ENCODE peak calls at places on chromosomes 7 and 10, in ten cellular contexts. E, T, I, L, P, C, Y, Z, R and G are unnamed samples.

GRCh38 chr10:50272531-50272930 is 21.2 kb upstream of the ASAH2 start:
- DNase-seq in E (no peak), T (no peak), I (no peak), L (no peak), P (no peak), C (no peak), Y (no peak), Z (no peak), R (no peak), G (no peak)

GRCh38 chr7:19773361-19773760 is at the start of gene TMEM196:
- DNase-seq in E (no peak), T (no peak), I (no peak), L (no peak), P (no peak), C (no peak), Y (no peak), Z (no peak), R (no peak), G (no peak)

GRCh38 chr7:17183630-17184328 is 114.7 kb upstream of the AHR start:
- DNase-seq in E (no peak), T (no peak), I (no peak), L (no peak), P (no peak), C (no peak), Y (peak), Z (no peak), R (no peak), G (no peak)

GRCh38 chr7:44914992-44915607 is 29.8 kb upstream of the PURB start:
- DNase-seq in E (no peak), T (no peak), I (no peak), L (no peak), P (peak), C (no peak), Y (no peak), Z (no peak), R (no peak), G (no peak)

GRCh38 chr7:36777062-36777461 is 52.8 kb upstream of the AOAH start:
- DNase-seq in E (no peak), T (no peak), I (no peak), L (peak), P (no peak), C (no peak), Y (no peak), Z (no peak), R (no peak), G (no peak)

GRCh38 chr10:116868722-116869121 is 19.4 kb downstream of the ENO4 start:
- DNase-seq in E (no peak), T (no peak), I (no peak), L (no peak), P (no peak), C (no peak), Y (no peak), Z (no peak), R (no peak), G (no peak)

GRCh38 chr7:18468794-18469193 is 26.8 kb upstream of the HDAC9 start:
- DNase-seq in E (no peak), T (no peak), I (no peak), L (no peak), P (no peak), C (no peak), Y (no peak), Z (no peak), R (no peak), G (no peak)

GRCh38 chr10:12264204-12264908 is 68.4 kb downstream of the CDC123 start:
- DNase-seq in E (peak), T (peak), I (peak), L (peak), P (peak), C (peak), Y (peak), Z (peak), R (peak), G (peak)

GRCh38 chr7:15168489-15168888 is 265.9 kb upstream of the DGKB start:
- DNase-seq in E (no peak), T (no peak), I (no peak), L (no peak), P (no peak), C (no peak), Y (no peak), Z (no peak), R (no peak), G (no peak)

GRCh38 chr7:962401-963081 is 8.1 kb upstream of the ADAP1 start:
- DNase-seq in E (no peak), T (peak), I (peak), L (no peak), P (no peak), C (no peak), Y (no peak), Z (no peak), R (no peak), G (peak)

GRCh38 chr10:17061418-17061817 is 68.2 kb downstream of the CUBN start:
- DNase-seq in E (no peak), T (no peak), I (no peak), L (no peak), P (no peak), C (no peak), Y (no peak), Z (no peak), R (no peak), G (no peak)

GRCh38 chr7:96534221-96534620 is 175.4 kb downstream of the SEM1 start:
- DNase-seq in E (no peak), T (no peak), I (no peak), L (no peak), P (no peak), C (no peak), Y (no peak), Z (no peak), R (no peak), G (no peak)

GRCh38 chr10:59465089-59465488 is 102.7 kb upstream of the FAM13C start:
- DNase-seq in E (no peak), T (no peak), I (no peak), L (no peak), P (no peak), C (no peak), Y (no peak), Z (no peak), R (no peak), G (no peak)

GRCh38 chr10:86287422-86287793 is 79.2 kb downstream of the GRID1 start:
- DNase-seq in E (no peak), T (no peak), I (peak), L (no peak), P (no peak), C (no peak), Y (no peak), Z (no peak), R (no peak), G (no peak)

GRCh38 chr7:94298943-94299342 is 95.8 kb upstream of the COL1A2 start:
- DNase-seq in E (no peak), T (no peak), I (no peak), L (no peak), P (no peak), C (no peak), Y (no peak), Z (no peak), R (no peak), G (no peak)

GRCh38 chr7:115603416-115603815 is 427.1 kb downstream of the TFEC start:
- DNase-seq in E (no peak), T (no peak), I (no peak), L (peak), P (no peak), C (no peak), Y (no peak), Z (no peak), R (no peak), G (no peak)

GRCh38 chr7:22357311-22358175 is 589 bp upstream of the RAPGEF5 start:
- DNase-seq in E (no peak), T (no peak), I (no peak), L (no peak), P (no peak), C (no peak), Y (peak), Z (peak), R (peak), G (peak)

GRCh38 chr7:22359156-22359697 is 2.3 kb upstream of the RAPGEF5 start:
- DNase-seq in E (no peak), T (no peak), I (no peak), L (no peak), P (no peak), C (no peak), Y (no peak), Z (no peak), R (no peak), G (no peak)

GRCh38 chr7:22356010-22356854 is 722 bp downstream of the RAPGEF5 start:
- DNase-seq in E (no peak), T (no peak), I (no peak), L (no peak), P (peak), C (no peak), Y (no peak), Z (no peak), R (no peak), G (no peak)

GRCh38 chr7:22355620-22356009 is 1.3 kb downstream of the RAPGEF5 start:
- DNase-seq in E (no peak), T (no peak), I (no peak), L (no peak), P (no peak), C (no peak), Y (no peak), Z (no peak), R (no peak), G (no peak)

DNA sequence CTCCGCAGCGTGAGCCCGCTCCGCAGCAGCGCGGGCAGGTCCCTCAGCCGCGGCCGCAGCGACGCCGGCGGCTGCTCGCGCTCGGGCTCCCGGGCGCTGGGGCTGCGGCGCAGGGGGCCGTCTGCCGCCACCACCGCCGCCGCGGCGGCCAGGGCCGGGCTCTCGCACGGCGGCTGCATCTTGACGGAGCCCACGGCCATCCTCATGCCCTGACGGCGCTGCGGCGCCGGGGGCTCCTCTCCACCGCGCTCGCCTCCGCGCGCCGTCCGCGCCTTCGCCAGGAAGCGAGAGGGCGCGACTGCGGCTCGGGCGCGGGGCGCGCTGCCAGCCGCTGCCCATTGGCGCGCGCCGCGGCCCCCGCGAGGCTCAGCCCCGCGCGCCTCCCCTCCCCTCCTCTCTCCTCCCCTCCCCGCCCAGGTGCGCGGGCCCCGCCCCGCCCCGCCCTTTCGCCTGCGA is at the start of gene RAPGEF5:
- DNase-seq in E (no peak), T (no peak), I (no peak), L (no peak), P (peak), C (no peak), Y (no peak), Z (peak), R (peak), G (peak)
- TF ChIP-seq POLR2A in E (no peak), T (no peak), I (no peak), L (no peak), P (no peak), C (no peak), Y (no peak), Z (no peak), R (no peak), G (peak)

DNA sequence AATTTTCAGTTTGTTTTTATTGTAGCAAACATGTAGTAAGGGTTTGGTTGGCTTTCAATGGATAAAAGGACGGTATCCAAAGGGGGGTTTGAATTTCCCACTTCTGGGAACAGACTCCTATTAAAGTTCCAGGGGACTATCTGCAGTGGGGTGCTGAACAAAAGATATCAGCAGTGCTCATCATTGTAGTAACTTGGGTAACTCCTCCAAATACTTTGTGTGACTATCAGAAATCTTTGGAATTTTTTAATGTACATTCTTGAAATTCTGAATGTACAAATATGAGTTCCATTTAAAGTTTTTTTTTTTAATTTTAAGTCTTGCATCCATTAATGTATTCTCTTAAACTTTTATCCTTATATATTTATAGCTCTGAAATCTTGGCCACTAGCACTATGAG is 42.1 kb downstream of the CYP51A1 start:
- DNase-seq in E (no peak), T (no peak), I (no peak), L (no peak), P (no peak), C (no peak), Y (no peak), Z (no peak), R (no peak), G (no peak)
- TF ChIP-seq POLR2A in E (no peak), T (no peak), I (no peak), L (no peak), P (no peak), C (no peak), Y (no peak), Z (no peak), R (no peak), G (no peak)

GRCh38 chr7:100429637-100430449 is at the start of gene MEPCE:
- DNase-seq in E (peak), T (peak), I (peak), L (peak), P (peak), C (peak), Y (peak), Z (peak), R (peak), G (peak)
- TF ChIP-seq POLR2A in E (peak), T (no peak), I (no peak), L (peak), P (peak), C (peak), Y (peak), Z (peak), R (peak), G (no peak)

GRCh38 chr10:68474021-68474420 is 2.2 kb upstream of the DNA2 start:
- DNase-seq in E (no peak), T (no peak), I (no peak), L (no peak), P (no peak), C (no peak), Y (no peak), Z (no peak), R (no peak), G (no peak)

GRCh38 chr10:68470300-68470699 is 1.5 kb downstream of the DNA2 start:
- DNase-seq in E (no peak), T (no peak), I (no peak), L (no peak), P (no peak), C (no peak), Y (no peak), Z (no peak), R (no peak), G (no peak)

GRCh38 chr10:68471063-68471585 is 649 bp downstream of the DNA2 start:
- DNase-seq in E (no peak), T (no peak), I (no peak), L (peak), P (peak), C (no peak), Y (no peak), Z (no peak), R (no peak), G (no peak)

GRCh38 chr10:68469838-68470237 is 1.9 kb downstream of the DNA2 start:
- DNase-seq in E (no peak), T (no peak), I (no peak), L (peak), P (no peak), C (no peak), Y (no peak), Z (no peak), R (no peak), G (no peak)

DNA sequence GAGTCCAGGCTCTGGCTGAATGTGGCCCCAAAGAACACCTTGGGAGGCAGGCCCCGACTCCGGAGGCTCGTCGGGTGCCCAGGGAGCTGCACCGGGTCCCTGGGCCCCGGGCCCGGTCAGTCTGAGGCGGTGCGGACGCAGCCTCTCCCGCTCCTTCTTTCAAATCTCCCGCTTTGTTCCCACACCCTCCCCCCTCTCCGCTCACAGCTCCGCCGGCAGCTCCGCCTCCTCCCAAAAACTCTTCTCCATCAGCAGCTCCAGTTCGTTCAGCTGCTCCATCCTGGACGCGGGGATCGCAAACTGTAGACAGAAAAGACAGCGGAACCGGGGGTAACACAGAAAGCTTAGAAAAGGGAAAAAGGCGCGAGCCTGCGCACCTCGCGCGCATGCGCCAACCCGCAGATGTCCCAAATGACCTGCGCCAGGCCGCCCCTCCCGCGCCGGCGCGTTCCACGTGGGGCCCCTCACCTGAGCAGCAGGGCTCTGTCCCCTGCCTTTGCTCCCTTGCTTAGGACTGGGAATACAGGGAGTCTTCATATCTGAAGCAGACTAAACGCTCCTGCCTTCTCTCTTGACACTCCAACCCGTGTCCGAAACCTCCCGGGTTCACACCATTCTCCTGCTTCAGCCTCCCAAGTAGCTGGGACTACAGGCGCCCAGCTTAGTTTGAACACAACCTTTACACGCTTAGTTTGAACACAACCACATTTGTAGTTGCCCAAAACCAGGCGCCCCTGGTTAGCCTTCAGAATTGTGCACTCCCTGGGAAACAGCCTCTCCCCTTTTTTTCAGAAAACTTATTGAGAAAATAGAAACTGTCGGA is at the start of gene DNA2:
- DNase-seq in E (peak), T (no peak), I (peak), L (peak), P (peak), C (peak), Y (peak), Z (peak), R (peak), G (peak)
- TF ChIP-seq POLR2A in E (no peak), T (no peak), I (no peak), L (peak), P (no peak), C (no peak), Y (peak), Z (peak), R (no peak), G (no peak)